ENCODE peak calls at places on chromosomes 11 and 22, in four cellular contexts. One of them, this sample, is unnamed.

GRCh38 chr11:101862410-101863233 is 52.2 kb upstream of the CEP126 start:
- DNase-seq in fibroblast of lung: peak
- DNase-seq in heart right ventricle: no peak
- DNase-seq in right atrium auricular region: no peak
- DNase-seq in this sample: peak

GRCh38 chr11:12290477-12290922 is 86.9 kb upstream of the PARVA start:
- DNase-seq in fibroblast of lung: no peak
- DNase-seq in heart right ventricle: no peak
- DNase-seq in right atrium auricular region: no peak
- DNase-seq in this sample: no peak

GRCh38 chr11:27701262-27702105 is 1.2 kb upstream of the BDNF start:
- DNase-seq in fibroblast of lung: peak
- DNase-seq in heart right ventricle: peak
- DNase-seq in right atrium auricular region: no peak
- DNase-seq in this sample: no peak

GRCh38 chr11:17648528-17648927 is 70.8 kb upstream of the MYOD1 start:
- DNase-seq in fibroblast of lung: no peak
- DNase-seq in right atrium auricular region: no peak
- DNase-seq in heart right ventricle: no peak
- DNase-seq in this sample: no peak

GRCh38 chr22:19880786-19881569 is 26.3 kb upstream of the GNB1L start:
- DNase-seq in right atrium auricular region: peak
- DNase-seq in heart right ventricle: no peak
- DNase-seq in fibroblast of lung: peak
- DNase-seq in this sample: peak

GRCh38 chr11:93717501-93717900 is 23.8 kb downstream of the TAF1D start:
- DNase-seq in fibroblast of lung: no peak
- DNase-seq in right atrium auricular region: no peak
- DNase-seq in heart right ventricle: no peak
- DNase-seq in this sample: peak

GRCh38 chr22:29524440-29525191 is 28.9 kb downstream of the THOC5 start:
- DNase-seq in fibroblast of lung: peak
- DNase-seq in heart right ventricle: no peak
- DNase-seq in right atrium auricular region: no peak
- DNase-seq in this sample: no peak

GRCh38 chr22:46758867-46759290 is 3.6 kb upstream of the TBC1D22A start:
- DNase-seq in heart right ventricle: no peak
- DNase-seq in fibroblast of lung: peak
- DNase-seq in right atrium auricular region: no peak
- DNase-seq in this sample: no peak

GRCh38 chr11:88195908-88196307 is 20.7 kb upstream of the RAB38 start:
- DNase-seq in heart right ventricle: no peak
- DNase-seq in right atrium auricular region: no peak
- DNase-seq in fibroblast of lung: no peak
- DNase-seq in this sample: no peak

GRCh38 chr11:21933095-21933494 is 259.8 kb upstream of the ANO5 start:
- DNase-seq in right atrium auricular region: no peak
- DNase-seq in fibroblast of lung: no peak
- DNase-seq in heart right ventricle: no peak
- DNase-seq in this sample: no peak

GRCh38 chr11:90288207-90288821 is 65.5 kb upstream of the CHORDC1 start:
- DNase-seq in right atrium auricular region: no peak
- DNase-seq in fibroblast of lung: peak
- DNase-seq in heart right ventricle: no peak
- DNase-seq in this sample: peak

GRCh38 chr11:33869511-33870422 is 22.1 kb downstream of the LMO2 start:
- DNase-seq in right atrium auricular region: no peak
- DNase-seq in heart right ventricle: peak
- DNase-seq in fibroblast of lung: peak
- DNase-seq in this sample: no peak

GRCh38 chr11:57429946-57430345 is 3.0 kb upstream of the SLC43A3 start:
- DNase-seq in fibroblast of lung: no peak
- DNase-seq in right atrium auricular region: no peak
- DNase-seq in heart right ventricle: no peak
- DNase-seq in this sample: no peak

GRCh38 chr11:63907808-63908530 is 9.0 kb downstream of the RCOR2 start:
- DNase-seq in fibroblast of lung: no peak
- DNase-seq in right atrium auricular region: no peak
- DNase-seq in heart right ventricle: no peak
- DNase-seq in this sample: no peak

GRCh38 chr11:33899383-33900037 is 7.6 kb upstream of the LMO2 start:
- DNase-seq in right atrium auricular region: peak
- DNase-seq in heart right ventricle: peak
- DNase-seq in fibroblast of lung: peak
- DNase-seq in this sample: peak

GRCh38 chr11:65932558-65932919 is 12.7 kb upstream of the TSGA10IP start:
- DNase-seq in fibroblast of lung: peak
- DNase-seq in right atrium auricular region: no peak
- DNase-seq in heart right ventricle: no peak
- DNase-seq in this sample: no peak

GRCh38 chr22:17703811-17704210 is 65.3 kb downstream of the BCL2L13 start:
- DNase-seq in fibroblast of lung: peak
- DNase-seq in right atrium auricular region: no peak
- DNase-seq in heart right ventricle: no peak
- DNase-seq in this sample: no peak

GRCh38 chr11:79449040-79449439 is 8.2 kb upstream of the TENM4 start:
- DNase-seq in fibroblast of lung: no peak
- DNase-seq in heart right ventricle: no peak
- DNase-seq in right atrium auricular region: no peak
- DNase-seq in this sample: no peak

GRCh38 chr11:124886978-124887666 is 10.5 kb downstream of the ROBO4 start:
- DNase-seq in fibroblast of lung: no peak
- DNase-seq in heart right ventricle: no peak
- DNase-seq in right atrium auricular region: no peak
- DNase-seq in this sample: no peak

GRCh38 chr11:69636512-69636866 is 4.5 kb upstream of the CCND1 start:
- DNase-seq in fibroblast of lung: peak
- DNase-seq in right atrium auricular region: peak
- DNase-seq in heart right ventricle: peak
- DNase-seq in this sample: peak

GRCh38 chr22:37804502-37804885 is 3.2 kb upstream of the GCAT start:
- DNase-seq in heart right ventricle: peak
- DNase-seq in fibroblast of lung: no peak
- DNase-seq in right atrium auricular region: no peak
- DNase-seq in this sample: no peak

GRCh38 chr22:45192701-45193187 is 29.0 kb downstream of the NUP50 start:
- DNase-seq in fibroblast of lung: no peak
- DNase-seq in heart right ventricle: no peak
- DNase-seq in right atrium auricular region: no peak
- DNase-seq in this sample: no peak

GRCh38 chr11:120057595-120058581 is 80.0 kb downstream of the TRIM29 start:
- DNase-seq in heart right ventricle: no peak
- DNase-seq in fibroblast of lung: no peak
- DNase-seq in right atrium auricular region: peak
- DNase-seq in this sample: no peak

GRCh38 chr11:78363018-78363619 is 54.5 kb downstream of the GAB2 start:
- DNase-seq in right atrium auricular region: no peak
- DNase-seq in fibroblast of lung: no peak
- DNase-seq in heart right ventricle: no peak
- DNase-seq in this sample: no peak

DNA sequence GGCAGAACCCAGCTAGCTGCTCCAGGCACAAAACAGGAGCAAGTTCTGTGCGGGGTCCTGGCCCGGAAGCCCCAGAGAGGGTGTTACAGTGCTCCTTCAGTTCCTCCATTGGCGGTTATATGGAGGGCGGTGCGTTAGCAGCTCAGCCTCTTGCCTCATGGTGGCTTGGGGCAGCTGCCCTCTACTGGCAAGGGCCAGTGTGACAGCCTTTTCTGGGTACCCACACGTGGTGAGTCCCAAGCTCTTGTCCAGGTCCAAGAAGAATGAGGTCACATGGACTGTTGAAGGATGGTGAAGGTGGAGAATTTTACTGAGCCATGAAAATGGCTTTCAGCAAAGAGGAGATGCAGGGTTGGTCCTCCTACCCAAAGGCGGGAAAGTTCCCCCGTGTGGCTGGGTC is 100.5 kb downstream of the WT1 start:
- DNase-seq in fibroblast of lung: no peak
- DNase-seq in right atrium auricular region: no peak
- DNase-seq in heart right ventricle: no peak
- DNase-seq in this sample: no peak
- TF ChIP-seq CTCF in fibroblast of lung: peak
- TF ChIP-seq CTCF in right atrium auricular region: no peak
- TF ChIP-seq CTCF in heart right ventricle: no peak
- TF ChIP-seq CTCF in this sample: no peak

GRCh38 chr11:112761911-112762685 is 199.1 kb upstream of the NCAM1 start:
- DNase-seq in heart right ventricle: no peak
- DNase-seq in right atrium auricular region: no peak
- DNase-seq in fibroblast of lung: no peak
- DNase-seq in this sample: no peak
- H3K4me3 ChIP-seq in heart right ventricle: no peak
- H3K4me3 ChIP-seq in right atrium auricular region: no peak
- H3K4me3 ChIP-seq in fibroblast of lung: no peak
- H3K4me3 ChIP-seq in this sample: no peak

GRCh38 chr11:15091175-15091574 is 17.8 kb downstream of the CALCB start:
- DNase-seq in heart right ventricle: no peak
- DNase-seq in right atrium auricular region: no peak
- DNase-seq in fibroblast of lung: no peak
- DNase-seq in this sample: no peak
- TF ChIP-seq CTCF in heart right ventricle: no peak
- TF ChIP-seq CTCF in right atrium auricular region: no peak
- TF ChIP-seq CTCF in fibroblast of lung: no peak
- TF ChIP-seq CTCF in this sample: no peak

GRCh38 chr11:45880772-45881570 is 4.5 kb upstream of the MAPK8IP1 start:
- DNase-seq in fibroblast of lung: no peak
- DNase-seq in right atrium auricular region: no peak
- DNase-seq in heart right ventricle: no peak
- DNase-seq in this sample: peak
- H3K4me3 ChIP-seq in fibroblast of lung: no peak
- H3K4me3 ChIP-seq in right atrium auricular region: no peak
- H3K4me3 ChIP-seq in heart right ventricle: no peak
- H3K4me3 ChIP-seq in this sample: no peak

This sample was measured in astrocyte of the cerebellum.